ENCODE peak calls at places on chromosome 15, in four cellular contexts. S is A549, E is ovary, H is body of pancreas. A is an unnamed sample.

GRCh38 chr15:69394556-69395282 is 19.4 kb upstream of the KIF23 start:
- DNase-seq in S (peak; percentile 93), E (peak; percentile 94), H (peak; percentile 78), A (peak; percentile 70)

GRCh38 chr15:72285927-72286516 is 13.7 kb upstream of the PARP6 start:
- DNase-seq in S (peak; percentile 83), E (no peak), H (peak; percentile 63), A (peak; percentile 31)

GRCh38 chr15:58425185-58425584 is 6.6 kb upstream of the LIPC start:
- DNase-seq in S (no peak), E (no peak), H (no peak), A (peak; percentile 72)

GRCh38 chr15:60582370-60583036 is 103.6 kb upstream of the ICE2 start:
- DNase-seq in S (no peak), E (no peak), H (no peak), A (no peak)

GRCh38 chr15:28930011-28930410 is 44.2 kb downstream of the APBA2 start:
- DNase-seq in S (no peak), E (no peak), H (no peak), A (no peak)

GRCh38 chr15:75200765-75201608 is 695 bp upstream of the C15orf39 start:
- DNase-seq in S (no peak), E (peak; percentile 62), H (peak; percentile 87), A (peak; percentile 43)

GRCh38 chr15:20367093-20367492 is 174.5 kb downstream of the GOLGA6L6 start:
- DNase-seq in S (no peak), E (no peak), H (no peak), A (no peak)

GRCh38 chr15:62133141-62133540 is 31.9 kb downstream of the C2CD4B start:
- DNase-seq in S (no peak), E (no peak), H (no peak), A (no peak)

GRCh38 chr15:48946088-48946839 is 17.5 kb downstream of the SHC4 start:
- DNase-seq in S (peak; percentile 4), E (no peak), H (no peak), A (no peak)

GRCh38 chr15:74460298-74460697 is 662 bp downstream of the UBL7 start:
- DNase-seq in S (no peak), E (no peak), H (no peak), A (no peak)

GRCh38 chr15:42152196-42152920 is 4.1 kb downstream of the PLA2G4F start:
- DNase-seq in S (no peak), E (no peak), H (no peak), A (peak; percentile 86)

GRCh38 chr15:98813956-98814355 is 165.6 kb downstream of the IGF1R start:
- DNase-seq in S (no peak), E (no peak), H (no peak), A (no peak)

DNA sequence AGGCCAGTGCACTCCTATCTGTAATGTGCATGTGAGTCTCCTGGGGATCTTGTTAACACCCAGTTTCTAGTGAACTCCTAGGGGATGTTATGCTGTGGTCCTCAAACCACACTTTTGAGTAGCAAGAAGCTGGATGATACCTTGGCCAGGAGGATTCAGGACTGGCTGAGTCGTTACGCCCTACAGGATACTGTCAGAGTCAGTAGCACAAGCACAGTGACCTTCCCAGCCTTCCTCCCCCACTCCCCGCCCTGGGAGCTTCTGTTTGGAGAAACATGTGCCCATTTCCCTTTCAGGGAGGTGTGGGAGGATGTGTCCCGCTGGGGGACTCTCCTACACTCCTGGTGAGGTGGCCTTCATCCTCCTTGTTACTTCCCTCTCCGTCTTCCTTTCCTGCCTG is 76.4 kb upstream of the TRPM1 start:
- DNase-seq in S (no peak), E (no peak), H (no peak), A (no peak)
- H3K27ac ChIP-seq in S (no peak overlapping the region), E (no peak overlapping the region), H (no peak overlapping the region), A (no peak overlapping the region)

DNA sequence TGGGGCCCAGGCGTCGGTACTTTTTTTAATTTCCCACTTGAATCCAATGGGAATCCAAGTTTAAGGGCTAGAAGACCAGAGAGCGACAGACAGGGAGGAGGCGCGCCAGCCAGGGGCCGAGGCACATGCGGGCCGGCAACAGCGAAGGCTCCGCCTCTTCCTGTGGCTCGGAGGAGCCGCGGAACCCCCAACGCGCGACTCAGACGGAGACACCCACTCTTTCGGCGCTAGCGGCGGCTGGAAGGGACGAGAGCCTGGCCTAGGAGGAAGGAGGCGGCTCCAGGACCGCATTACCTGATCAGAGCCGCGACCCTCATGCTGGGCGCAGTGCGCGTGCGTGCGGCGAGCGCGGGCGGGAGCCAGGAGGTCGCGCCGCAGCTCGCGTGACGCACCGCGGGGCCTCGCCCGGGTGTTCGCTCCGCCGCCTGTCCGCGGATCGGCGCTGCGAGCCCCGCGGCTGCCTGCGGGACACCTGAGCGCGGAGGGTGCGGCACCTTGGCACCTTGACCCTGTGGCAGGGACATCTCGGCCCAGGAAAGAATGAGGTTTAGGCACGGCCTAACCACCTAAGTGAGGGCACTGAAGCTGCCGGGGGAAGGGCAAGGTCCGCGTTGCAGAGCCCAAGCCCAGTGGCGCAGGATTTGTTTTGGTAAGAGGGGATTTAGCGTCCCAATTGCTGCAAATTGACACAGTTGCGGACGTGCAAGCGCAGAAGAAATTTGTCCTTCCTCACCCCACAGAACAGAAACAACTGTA is at the start of gene DPH6:
- DNase-seq in S (peak; percentile 14), E (peak; percentile 90), H (peak; percentile 81), A (peak; percentile 63)
- TF ChIP-seq POLR2A in S (peak; percentile 50), E (peak; percentile 68), H (peak; percentile 85), A (peak; percentile 50)

GRCh38 chr15:45618813-45619212 is 16.0 kb upstream of the SQOR start:
- DNase-seq in S (no peak), E (no peak), H (no peak), A (no peak)

GRCh38 chr15:45612790-45613415 is 21.9 kb upstream of the SQOR start:
- DNase-seq in S (no peak), E (no peak), H (no peak), A (no peak)

GRCh38 chr15:45611305-45611704 is 23.5 kb upstream of the SQOR start:
- DNase-seq in S (no peak), E (no peak), H (no peak), A (no peak)

GRCh38 chr15:45616901-45617323 is 17.9 kb upstream of the SQOR start:
- DNase-seq in S (no peak), E (no peak), H (no peak), A (peak; percentile 31)
- H3K27ac ChIP-seq in S (no peak overlapping the region), E (no peak overlapping the region), H (no peak overlapping the region), A (peak overlapping the region; percentile 24)

GRCh38 chr15:101250931-101251829 is 668 bp downstream of the CHSY1 start:
- DNase-seq in S (peak; percentile 60), E (peak; percentile 66), H (peak; percentile 44), A (no peak)

GRCh38 chr15:101250331-101250730 is 1.5 kb downstream of the CHSY1 start:
- DNase-seq in S (no peak), E (no peak), H (no peak), A (no peak)

GRCh38 chr15:101252836-101253235 is 988 bp upstream of the CHSY1 start:
- DNase-seq in S (no peak), E (no peak), H (no peak), A (no peak)

GRCh38 chr15:101254157-101255065 is 2.6 kb upstream of the CHSY1 start:
- DNase-seq in S (no peak), E (no peak), H (no peak), A (no peak)

GRCh38 chr15:101251830-101252820 is at the start of gene CHSY1:
- DNase-seq in S (peak; percentile 85), E (peak; percentile 96), H (peak; percentile 89), A (peak; percentile 89)
- TF ChIP-seq POLR2A in S (peak; percentile 93), E (peak; percentile 97), H (peak; percentile 75), A (peak; percentile 85)

GRCh38 chr15:84714816-84715215 is 1.1 kb downstream of the SEC11A start:
- DNase-seq in S (no peak), E (no peak), H (no peak), A (no peak)
- H3K27ac ChIP-seq in S (peak overlapping the region; percentile 99), E (no peak overlapping the region), H (no peak overlapping the region), A (no peak overlapping the region)

A was measured in prostate gland.